ENCODE peak calls at places on chromosome 15, in seven cellular contexts. O is caudate nucleus, Y is left ventricle myocardium inferior, R is right cardiac atrium, Q is kidney, T is aorta, A is OCI-LY7. J is an unnamed sample.

GRCh38 chr15:44492672-44493071 is 44.3 kb upstream of the EIF3J start:
- DNase-seq in T (no peak), R (no peak), O (no peak), A (no peak), Y (no peak), Q (no peak), J (no peak)

GRCh38 chr15:78993931-78994530 is 49.2 kb upstream of the CTSH start:
- DNase-seq in T (peak), A (no peak), O (no peak), Y (no peak), Q (peak), R (no peak), J (no peak)

GRCh38 chr15:64774556-64775523 is 549 bp downstream of the RBPMS2 start:
- DNase-seq in R (peak), Y (peak), A (no peak), O (no peak), T (no peak), Q (peak), J (no peak)

GRCh38 chr15:31276596-31277298 is 49.9 kb upstream of the KLF13 start:
- DNase-seq in R (no peak), O (no peak), Q (peak), T (peak), Y (no peak), A (no peak), J (no peak)

GRCh38 chr15:85062560-85062959 is 80.9 kb downstream of the PDE8A start:
- DNase-seq in R (no peak), Q (no peak), O (no peak), A (no peak), T (no peak), Y (no peak), J (no peak)

GRCh38 chr15:78715930-78716329 is 74.9 kb upstream of the CHRNB4 start:
- DNase-seq in T (no peak), O (no peak), Q (no peak), Y (no peak), R (no peak), A (no peak), J (no peak)

GRCh38 chr15:91867581-91868026 is 14.1 kb downstream of the SLCO3A1 start:
- DNase-seq in Q (peak), Y (peak), T (peak), O (no peak), R (peak), A (no peak), J (no peak)

GRCh38 chr15:91422704-91423254 is 322.7 kb downstream of the SV2B start:
- DNase-seq in Q (no peak), O (no peak), T (no peak), A (no peak), R (no peak), Y (no peak), J (no peak)

GRCh38 chr15:70432924-70433500 is 330.3 kb downstream of the UACA start:
- DNase-seq in O (no peak), R (no peak), T (no peak), Q (no peak), A (no peak), Y (no peak), J (no peak)

DNA sequence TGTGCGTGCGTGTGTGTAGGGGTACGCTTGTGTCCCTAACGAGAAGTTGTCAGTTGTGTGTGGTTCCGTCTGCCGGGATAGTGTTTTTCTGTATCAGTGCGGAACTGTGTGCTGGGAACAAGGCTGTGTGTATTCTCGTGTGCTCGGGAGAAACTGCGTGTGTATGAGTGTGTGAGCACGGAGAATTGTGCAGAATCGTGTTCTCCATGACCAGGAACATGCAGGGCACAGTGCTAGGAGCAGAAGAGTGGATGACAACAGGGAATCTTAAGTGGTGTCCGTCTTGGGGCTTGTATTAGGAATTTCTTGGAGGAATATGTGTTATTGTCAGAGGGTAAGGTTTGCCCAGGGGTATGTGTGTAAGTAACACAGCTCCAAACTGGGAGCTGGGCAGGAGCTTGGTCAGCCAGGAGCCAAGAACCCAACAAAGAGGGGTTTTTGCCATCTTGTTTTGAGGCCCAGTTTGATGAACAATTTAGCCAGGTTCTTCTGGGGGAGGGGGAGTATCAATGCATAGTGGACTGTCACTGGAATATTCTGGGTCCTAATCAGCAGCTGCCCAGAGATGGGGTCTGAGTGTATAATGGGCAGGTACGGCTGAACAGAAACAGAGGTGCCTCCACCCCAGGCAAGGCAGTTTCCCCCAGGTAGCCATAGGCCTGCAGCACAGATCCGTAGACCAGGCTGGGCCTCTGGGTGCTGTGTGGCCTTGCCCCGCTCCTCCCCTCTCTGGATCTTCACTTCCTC is 2.2 kb downstream of the ISL2 start:
- DNase-seq in R (no peak), T (no peak), O (no peak), A (peak), Y (no peak), Q (no peak), J (no peak)
- H3K27ac ChIP-seq in R (no peak), T (no peak), O (no peak), A (no peak), Y (no peak), Q (no peak), J (no peak)

DNA sequence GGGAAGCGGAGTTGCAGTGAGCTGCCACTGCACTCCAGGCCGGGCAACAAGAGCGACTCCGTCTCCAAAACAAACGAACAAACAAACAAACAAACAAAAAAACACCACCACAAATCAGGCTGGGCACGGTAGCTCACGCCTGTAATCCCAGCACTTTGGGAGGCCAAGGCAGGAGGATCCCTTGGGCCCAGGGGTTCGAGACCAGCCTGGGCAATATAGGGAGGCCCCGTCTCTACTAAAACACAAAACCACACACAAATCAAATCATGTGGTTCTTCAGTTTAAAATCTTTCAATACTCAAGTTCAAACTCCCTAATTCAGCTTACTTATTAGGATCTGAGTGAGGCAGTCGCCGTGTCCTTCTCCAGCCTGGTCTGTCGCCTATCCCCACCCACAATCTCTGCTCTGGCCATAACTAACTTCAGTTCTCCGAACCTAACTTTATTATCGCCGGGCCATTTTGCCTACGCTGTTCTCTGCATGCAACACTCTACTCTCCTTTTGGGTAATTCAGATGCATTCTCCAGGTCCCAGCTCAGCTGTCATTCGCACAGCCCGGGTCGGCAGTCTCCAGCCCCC is 643 bp upstream of the RTF1 start:
- DNase-seq in A (no peak), Q (no peak), R (no peak), O (no peak), Y (no peak), T (no peak), J (no peak)
- H3K27ac ChIP-seq in A (peak), Q (peak), R (peak), O (peak), Y (peak), T (peak), J (peak)

GRCh38 chr15:48929611-48930170 is 34.0 kb downstream of the SHC4 start:
- DNase-seq in O (no peak), R (no peak), Y (no peak), Q (no peak), T (no peak), A (no peak), J (no peak)
- H3K27ac ChIP-seq in O (no peak), R (no peak), Y (no peak), Q (no peak), T (peak), A (no peak), J (no peak)

DNA sequence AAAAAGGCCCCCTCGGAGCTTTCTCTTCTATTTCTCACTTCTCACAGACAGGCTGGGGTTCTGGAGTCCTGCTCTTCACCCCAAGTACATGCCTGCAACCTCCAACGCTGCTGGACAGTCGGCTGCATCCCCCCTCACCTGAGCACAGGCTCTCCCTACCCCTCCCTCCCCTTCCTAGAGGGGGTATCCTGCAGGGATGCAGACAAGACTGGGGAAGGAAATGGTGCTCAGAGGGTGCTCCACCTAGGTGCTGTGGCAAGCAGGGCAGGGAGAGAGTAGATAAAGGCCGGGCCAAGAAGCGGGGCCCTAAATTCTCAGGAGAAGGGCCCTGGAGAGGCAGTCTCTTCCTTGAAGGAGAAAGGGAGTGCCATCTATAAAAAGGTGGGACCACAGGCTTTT is 7.0 kb upstream of the STRA6 start:
- DNase-seq in T (no peak), Q (no peak), R (no peak), A (no peak), O (no peak), Y (no peak), J (no peak)
- H3K27ac ChIP-seq in T (no peak), Q (no peak), R (no peak), A (no peak), O (no peak), Y (no peak), J (no peak)

GRCh38 chr15:63037996-63038720 is 4.4 kb upstream of the TPM1 start:
- DNase-seq in A (no peak), R (no peak), O (no peak), Y (no peak), Q (no peak), T (no peak), J (no peak)
- H3K27ac ChIP-seq in A (no peak), R (no peak), O (no peak), Y (no peak), Q (no peak), T (no peak), J (no peak)

GRCh38 chr15:67137319-67137718 is 71.9 kb downstream of the SMAD3 start:
- DNase-seq in Y (no peak), O (no peak), A (no peak), T (no peak), Q (no peak), R (no peak), J (no peak)
- H3K27ac ChIP-seq in Y (peak), O (no peak), A (no peak), T (no peak), Q (no peak), R (no peak), J (no peak)

GRCh38 chr15:38758001-38758400 is 193.4 kb upstream of the RASGRP1 start:
- DNase-seq in A (no peak), Q (no peak), Y (no peak), T (no peak), R (no peak), O (no peak), J (no peak)
- H3K27ac ChIP-seq in A (no peak), Q (no peak), Y (no peak), T (no peak), R (no peak), O (no peak), J (no peak)

J was measured in substantia nigra.